ENCODE peak calls at places on chromosomes 7 and 10, in five cellular contexts. D is GM06990, O is ovary, T is heart left ventricle, B is astrocyte. Z is an unnamed sample.

GRCh38 chr7:100515072-100515532 is 23.9 kb upstream of the AGFG2 start:
- DNase-seq in D (no peak), O (no peak), T (no peak), B (peak; percentile 47), Z (peak; percentile 76)

GRCh38 chr7:418636-419280 is 100.9 kb downstream of the PDGFA start:
- DNase-seq in D (no peak), O (no peak), T (peak; percentile 23), B (no peak), Z (no peak)

GRCh38 chr10:116470768-116471415 is 43.2 kb downstream of the PNLIPRP3 start:
- DNase-seq in D (no peak), O (no peak), T (no peak), B (no peak), Z (no peak)

GRCh38 chr7:26090927-26091519 is 61.0 kb upstream of the NFE2L3 start:
- DNase-seq in D (no peak), O (no peak), T (no peak), B (peak; percentile 48), Z (peak; percentile 77)

GRCh38 chr7:40580776-40581175 is 446.0 kb downstream of the SUGCT start:
- DNase-seq in D (no peak), O (no peak), T (no peak), B (no peak), Z (peak; percentile 35)

GRCh38 chr10:131205556-131205955 is 106.0 kb downstream of the TCERG1L start:
- DNase-seq in D (no peak), O (no peak), T (no peak), B (no peak), Z (no peak)

GRCh38 chr10:59781511-59781910 is 28.3 kb upstream of the MRLN start:
- DNase-seq in D (no peak), O (no peak), T (no peak), B (no peak), Z (no peak)

GRCh38 chr10:43119416-43120115 is 18.7 kb upstream of the CSGALNACT2 start:
- DNase-seq in D (no peak), O (no peak), T (peak; percentile 15), B (no peak), Z (no peak)

GRCh38 chr10:21317902-21318301 is 207.6 kb downstream of the SKIDA1 start:
- DNase-seq in D (no peak), O (peak; percentile 30), T (no peak), B (peak; percentile 88), Z (peak; percentile 49)

GRCh38 chr10:13890617-13891541 is 304.1 kb downstream of the PRPF18 start:
- DNase-seq in D (no peak), O (no peak), T (peak; percentile 54), B (peak; percentile 51), Z (peak; percentile 40)

GRCh38 chr7:135901585-135902540 is 75.3 kb downstream of the MTPN start:
- DNase-seq in D (no peak), O (no peak), T (no peak), B (no peak), Z (no peak)

GRCh38 chr7:41825927-41826480 is 123.1 kb upstream of the INHBA start:
- DNase-seq in D (no peak), O (no peak), T (no peak), B (peak; percentile 47), Z (no peak)

GRCh38 chr10:22714524-22715289 is at the start of gene PIP4K2A:
- DNase-seq in D (peak; percentile 89), O (peak; percentile 51), T (peak; percentile 75), B (peak; percentile 46), Z (peak; percentile 77)

GRCh38 chr10:84540617-84541288 is 212.4 kb downstream of the CCSER2 start:
- DNase-seq in D (peak; percentile 56), O (peak; percentile 12), T (peak; percentile 65), B (peak; percentile 31), Z (peak; percentile 45)

GRCh38 chr7:150994141-150994837 is 3.5 kb downstream of the NOS3 start:
- DNase-seq in D (no peak), O (no peak), T (peak; percentile 83), B (no peak), Z (no peak)

GRCh38 chr10:22618081-22618785 is 96.1 kb downstream of the PIP4K2A start:
- DNase-seq in D (no peak), O (no peak), T (no peak), B (peak; percentile 82), Z (peak; percentile 77)

GRCh38 chr10:53256623-53257022 is 484.0 kb upstream of the MBL2 start:
- DNase-seq in D (no peak), O (no peak), T (no peak), B (no peak), Z (no peak)

GRCh38 chr10:124386186-124387077 is 32.3 kb downstream of the OAT start:
- DNase-seq in D (no peak), O (no peak), T (no peak), B (no peak), Z (no peak)

GRCh38 chr10:124388823-124389612 is 29.7 kb downstream of the OAT start:
- DNase-seq in D (peak; percentile 87), O (peak; percentile 87), T (peak; percentile 85), B (peak; percentile 34), Z (peak; percentile 82)

GRCh38 chr10:124385627-124386185 is 33.0 kb downstream of the OAT start:
- DNase-seq in D (no peak), O (no peak), T (no peak), B (no peak), Z (no peak)

GRCh38 chr10:124388476-124388822 is 30.3 kb downstream of the OAT start:
- DNase-seq in D (no peak), O (no peak), T (no peak), B (no peak), Z (no peak)

GRCh38 chr10:124387078-124387874 is 31.4 kb downstream of the OAT start:
- DNase-seq in D (no peak), O (no peak), T (no peak), B (no peak), Z (no peak)
- TF ChIP-seq CTCF in D (no peak), O (no peak), T (no peak), B (peak; percentile 5), Z (peak; percentile 10)

DNA sequence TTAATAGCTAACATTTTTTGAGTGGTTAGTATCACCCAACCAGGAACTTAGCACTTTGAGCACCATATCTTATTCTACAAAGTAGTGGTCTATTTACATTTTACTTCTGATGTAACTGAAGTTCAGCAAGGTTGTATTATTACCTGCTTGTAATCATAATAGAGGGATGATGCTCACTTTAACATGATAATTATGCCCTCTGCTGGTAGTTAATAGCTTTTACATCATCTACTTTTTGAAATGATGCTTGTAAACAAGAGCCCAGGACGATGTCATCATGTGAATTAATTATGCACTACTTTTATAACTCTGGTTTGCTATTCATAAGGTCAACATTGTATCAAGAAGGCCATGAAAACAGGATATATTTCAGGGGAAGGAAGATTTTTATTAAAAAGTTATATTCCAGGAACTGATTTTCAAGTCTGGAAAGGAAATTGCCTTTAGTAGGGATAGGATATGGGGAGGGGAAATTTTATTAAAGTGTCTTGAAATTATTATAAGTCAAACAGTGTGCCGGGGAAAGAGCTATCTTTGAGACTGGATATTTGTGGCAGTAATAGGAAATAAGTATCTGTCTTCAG is 80.3 kb upstream of the SCIN start:
- DNase-seq in D (no peak), O (no peak), T (no peak), B (peak; percentile 23), Z (peak; percentile 40)
- TF ChIP-seq CTCF in D (peak; percentile 44), O (no peak), T (peak; percentile 38), B (peak; percentile 50), Z (peak; percentile 51)

GRCh38 chr10:102856758-102857424 is 2.8 kb downstream of the BORCS7 start:
- DNase-seq in D (no peak), O (no peak), T (no peak), B (no peak), Z (no peak)

GRCh38 chr10:102859911-102860310 is 5.9 kb downstream of the BORCS7 start:
- DNase-seq in D (no peak), O (no peak), T (no peak), B (no peak), Z (no peak)

GRCh38 chr10:102850025-102850518 is 4.0 kb upstream of the BORCS7 start:
- DNase-seq in D (no peak), O (no peak), T (no peak), B (no peak), Z (no peak)

DNA sequence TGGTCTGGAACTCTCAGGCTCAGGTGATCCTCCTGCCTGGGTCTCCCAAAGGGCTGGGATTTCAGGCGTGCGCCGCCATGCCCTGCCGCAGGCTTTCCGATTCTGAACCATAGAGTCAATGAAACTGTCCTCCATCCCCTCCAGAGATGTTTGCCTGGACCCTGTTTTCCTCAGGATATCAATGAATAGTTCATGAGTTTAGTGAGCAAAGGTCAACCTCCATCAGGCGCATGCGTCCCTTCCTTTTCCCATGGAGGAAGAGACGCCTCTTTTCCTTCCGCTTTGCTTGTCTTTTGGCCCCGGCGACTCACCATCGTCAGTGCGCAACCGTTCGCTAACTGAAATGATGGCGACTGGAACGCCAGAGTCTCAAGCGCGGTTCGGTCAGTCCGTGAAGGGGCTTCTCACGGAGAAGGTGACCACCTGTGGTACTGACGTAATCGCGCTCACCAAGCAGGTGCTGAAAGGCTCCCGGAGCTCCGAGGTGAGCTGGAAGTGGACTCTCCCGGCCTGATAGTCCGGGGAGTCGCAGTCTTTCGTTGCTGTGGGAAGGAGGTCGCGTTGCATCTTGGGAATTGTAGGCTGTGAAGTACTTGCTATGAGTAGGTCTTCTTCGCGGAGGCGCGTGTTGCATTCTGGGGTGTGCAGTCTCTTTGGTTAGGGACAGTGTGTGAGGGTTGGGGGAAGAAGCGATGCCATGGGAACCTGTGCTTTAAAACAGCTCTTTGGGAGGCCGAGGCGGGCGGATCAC is at the start of gene BORCS7:
- DNase-seq in D (peak; percentile 94), O (peak; percentile 91), T (peak; percentile 95), B (peak; percentile 97), Z (peak; percentile 97)
- TF ChIP-seq CTCF in D (no peak), O (no peak), T (no peak), B (no peak), Z (no peak)

DNA sequence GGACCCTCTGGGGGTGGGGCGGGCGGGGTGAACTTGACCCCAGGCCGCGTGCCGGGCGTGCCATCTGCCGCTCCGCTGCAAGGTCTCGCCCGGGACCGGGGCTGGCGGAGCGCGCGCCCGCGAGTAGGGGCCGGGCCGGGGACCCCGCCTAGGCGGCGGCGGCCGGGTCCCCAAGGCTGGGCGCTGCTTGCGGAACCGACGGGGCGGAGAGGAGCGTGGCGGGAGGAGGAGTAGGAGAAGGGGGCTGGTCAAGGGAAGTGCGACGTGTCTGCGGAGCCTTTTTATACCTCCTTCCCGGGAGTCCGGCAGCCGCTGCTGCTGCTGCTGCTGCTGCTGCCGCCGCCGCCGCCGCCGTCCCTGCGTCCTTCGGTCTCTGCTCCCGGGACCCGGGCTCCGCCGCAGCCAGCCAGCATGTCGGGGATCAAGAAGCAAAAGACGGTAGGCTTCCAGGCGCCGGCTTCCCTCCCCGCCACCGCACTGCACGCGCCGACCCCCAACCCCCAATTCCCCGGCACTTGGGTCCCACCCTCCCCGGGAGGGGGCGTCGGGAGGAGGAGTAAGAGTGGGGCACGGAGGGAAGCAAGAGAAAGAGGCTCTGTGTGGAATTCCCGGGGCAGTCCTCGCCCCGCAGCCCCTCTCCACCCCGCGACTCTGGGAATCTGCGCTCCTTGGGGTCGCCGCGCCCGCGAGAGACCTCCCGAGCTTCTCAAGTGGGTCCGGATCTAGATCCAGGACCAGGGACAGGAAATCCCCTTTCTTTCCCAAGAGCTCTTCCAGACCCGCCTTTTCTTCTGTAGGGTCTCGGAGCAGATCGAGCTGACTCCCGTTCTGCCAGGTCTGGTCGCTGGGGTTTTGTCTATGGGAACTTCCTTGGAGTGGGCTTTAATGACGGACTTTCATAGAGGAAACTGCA is at the start of gene PAPSS2:
- DNase-seq in D (peak; percentile 36), O (peak; percentile 51), T (peak; percentile 76), B (peak; percentile 63), Z (peak; percentile 76)
- TF ChIP-seq CTCF in D (peak; percentile 16), O (no peak), T (no peak), B (no peak), Z (no peak)

Z was measured in fibroblast of villous mesenchyme.